ENCODE peak calls at places on chromosomes 11 and 22, in ten cellular contexts. C is stomach, R is HCT116, X is spleen, Z is transverse colon, S is suprapubic skin, M is K562, G is endothelial cell of umbilical vein, F is vagina, P is prostate gland. Y is an unnamed sample.

GRCh38 chr11:116192509-116193206 is 580.1 kb downstream of the BUD13 start:
- DNase-seq in C (no peak), R (no peak), X (peak), Z (no peak), S (no peak), M (no peak), G (no peak), F (no peak), P (peak), Y (no peak)

GRCh38 chr11:126132319-126132718 is 69.7 kb upstream of the CDON start:
- DNase-seq in C (peak), R (peak), X (no peak), Z (no peak), S (no peak), M (no peak), G (no peak), F (no peak), P (peak), Y (no peak)

GRCh38 chr22:27987557-27987956 is 68.5 kb upstream of the PITPNB start:
- DNase-seq in C (peak), R (no peak), X (no peak), Z (no peak), S (peak), M (no peak), G (no peak), F (no peak), P (no peak), Y (no peak)

GRCh38 chr11:66727282-66727882 is 1.6 kb downstream of the SPTBN2 start:
- DNase-seq in C (peak), R (no peak), X (no peak), Z (peak), S (no peak), M (peak), G (peak), F (no peak), P (no peak), Y (no peak)

GRCh38 chr11:72298931-72299330 is 55.0 kb upstream of the PHOX2A start:
- DNase-seq in C (no peak), R (no peak), X (no peak), Z (no peak), S (peak), M (no peak), G (no peak), F (no peak), P (no peak), Y (no peak)

GRCh38 chr22:37731804-37732471 is 35.1 kb downstream of the TRIOBP start:
- DNase-seq in C (peak), R (no peak), X (no peak), Z (peak), S (no peak), M (peak), G (no peak), F (no peak), P (no peak), Y (no peak)

GRCh38 chr11:118530683-118531596 is at the start of gene TMEM25:
- DNase-seq in C (peak), R (no peak), X (peak), Z (peak), S (no peak), M (peak), G (peak), F (no peak), P (peak), Y (no peak)

GRCh38 chr11:2265396-2265795 is 5.0 kb downstream of the ASCL2 start:
- DNase-seq in C (peak), R (no peak), X (no peak), Z (no peak), S (no peak), M (no peak), G (no peak), F (no peak), P (no peak), Y (peak)

GRCh38 chr11:40241524-40242037 is 1217.9 kb downstream of the LRRC4C start:
- DNase-seq in C (no peak), R (no peak), X (no peak), Z (no peak), S (no peak), M (no peak), G (no peak), F (no peak), P (no peak), Y (no peak)

GRCh38 chr11:16612234-16612571 is 126.2 kb upstream of the C11orf58 start:
- DNase-seq in C (no peak), R (no peak), X (no peak), Z (no peak), S (no peak), M (no peak), G (no peak), F (no peak), P (no peak), Y (no peak)

GRCh38 chr22:33438273-33438672 is 380.1 kb upstream of the SYN3 start:
- DNase-seq in C (no peak), R (no peak), X (no peak), Z (no peak), S (no peak), M (peak), G (no peak), F (no peak), P (peak), Y (no peak)

GRCh38 chr11:80596291-80596810 is 1155.5 kb upstream of the TENM4 start:
- DNase-seq in C (no peak), R (no peak), X (no peak), Z (no peak), S (no peak), M (no peak), G (no peak), F (no peak), P (no peak), Y (no peak)

GRCh38 chr11:102026217-102026616 is 21.0 kb upstream of the CFAP300 start:
- DNase-seq in C (no peak), R (no peak), X (no peak), Z (no peak), S (no peak), M (no peak), G (no peak), F (no peak), P (no peak), Y (no peak)

GRCh38 chr22:24563246-24563645 is 7.4 kb downstream of the SNRPD3 start:
- DNase-seq in C (no peak), R (no peak), X (peak), Z (no peak), S (no peak), M (no peak), G (no peak), F (no peak), P (no peak), Y (no peak)

GRCh38 chr11:36431429-36432092 is 78.5 kb downstream of the TRAF6 start:
- DNase-seq in C (peak), R (peak), X (no peak), Z (peak), S (no peak), M (peak), G (peak), F (no peak), P (no peak), Y (no peak)

GRCh38 chr11:126538071-126538470 is 182.6 kb downstream of the ST3GAL4 start:
- DNase-seq in C (no peak), R (no peak), X (no peak), Z (no peak), S (no peak), M (no peak), G (no peak), F (no peak), P (no peak), Y (no peak)

DNA sequence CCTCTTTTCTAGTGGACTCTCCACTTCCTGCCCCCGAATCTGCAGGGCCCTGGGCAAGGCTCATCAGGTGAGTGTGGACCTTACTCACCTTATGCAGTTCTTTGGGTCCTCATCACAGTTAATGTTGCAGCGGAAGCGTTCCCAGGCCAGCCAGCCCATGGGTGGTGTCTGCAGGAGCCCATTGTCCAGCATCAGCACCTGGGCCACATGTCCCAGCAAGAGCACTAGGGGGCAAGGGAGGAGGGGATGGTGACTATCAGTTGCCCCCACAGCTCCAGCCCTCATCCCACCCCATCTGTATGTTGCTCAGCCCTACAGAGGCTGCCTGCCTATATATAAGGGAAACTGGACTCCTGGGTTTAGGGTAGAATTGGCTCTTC is 2.3 kb downstream of the NAGA start:
- DNase-seq in C (no peak), R (no peak), X (peak), Z (no peak), S (no peak), M (no peak), G (no peak), F (no peak), P (no peak), Y (no peak)
- TF ChIP-seq POLR2AphosphoS5 in C (no peak), R (no peak), X (no peak), Z (no peak), S (no peak), M (no peak), G (no peak), F (no peak), P (no peak), Y (no peak)

GRCh38 chr11:65717906-65718305 is 2.7 kb downstream of the RNASEH2C start:
- DNase-seq in C (no peak), R (no peak), X (no peak), Z (no peak), S (no peak), M (no peak), G (no peak), F (no peak), P (no peak), Y (no peak)
- TF ChIP-seq POLR2A in C (no peak), R (no peak), X (no peak), Z (no peak), S (no peak), M (no peak), G (peak), F (no peak), P (no peak), Y (no peak)

GRCh38 chr22:30289126-30289979 is at the start of gene CASTOR1:
- DNase-seq in C (peak), R (peak), X (peak), Z (peak), S (peak), M (peak), G (peak), F (no peak), P (peak), Y (peak)
- TF ChIP-seq POLR2AphosphoS5 in C (peak), R (peak), X (peak), Z (peak), S (no peak), M (no peak), G (peak), F (peak), P (peak), Y (peak)

GRCh38 chr22:26428515-26429457 is at the start of gene ASPHD2:
- DNase-seq in C (peak), R (no peak), X (peak), Z (peak), S (no peak), M (peak), G (peak), F (no peak), P (peak), Y (no peak)
- TF ChIP-seq POLR2A in C (no peak), R (peak), X (no peak), Z (peak), S (no peak), M (no peak), G (peak), F (no peak), P (peak), Y (no peak)

DNA sequence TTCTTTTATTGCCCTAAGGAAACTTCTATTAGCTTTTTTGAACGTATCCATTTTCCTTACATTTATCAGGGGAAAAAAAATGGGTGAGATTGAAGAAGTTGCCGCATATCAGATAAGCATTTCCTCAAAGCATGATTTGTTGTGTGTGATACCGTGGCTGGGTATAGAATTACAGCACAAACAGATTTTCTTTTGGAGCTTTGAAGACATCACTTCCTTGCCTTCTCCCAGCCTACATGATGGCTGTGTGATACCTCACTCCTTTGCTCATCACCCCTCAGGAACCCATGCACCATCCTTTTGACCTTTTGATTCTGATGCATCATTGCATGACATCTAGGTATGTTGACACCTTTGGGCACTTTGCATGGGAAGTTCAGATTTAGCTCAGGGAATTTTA is 1155.3 kb downstream of the BRD1 start:
- DNase-seq in C (no peak), R (no peak), X (no peak), Z (no peak), S (no peak), M (no peak), G (no peak), F (no peak), P (no peak), Y (no peak)
- TF ChIP-seq POLR2AphosphoS5 in C (no peak), R (no peak), X (no peak), Z (no peak), S (no peak), M (no peak), G (no peak), F (no peak), P (no peak), Y (no peak)

DNA sequence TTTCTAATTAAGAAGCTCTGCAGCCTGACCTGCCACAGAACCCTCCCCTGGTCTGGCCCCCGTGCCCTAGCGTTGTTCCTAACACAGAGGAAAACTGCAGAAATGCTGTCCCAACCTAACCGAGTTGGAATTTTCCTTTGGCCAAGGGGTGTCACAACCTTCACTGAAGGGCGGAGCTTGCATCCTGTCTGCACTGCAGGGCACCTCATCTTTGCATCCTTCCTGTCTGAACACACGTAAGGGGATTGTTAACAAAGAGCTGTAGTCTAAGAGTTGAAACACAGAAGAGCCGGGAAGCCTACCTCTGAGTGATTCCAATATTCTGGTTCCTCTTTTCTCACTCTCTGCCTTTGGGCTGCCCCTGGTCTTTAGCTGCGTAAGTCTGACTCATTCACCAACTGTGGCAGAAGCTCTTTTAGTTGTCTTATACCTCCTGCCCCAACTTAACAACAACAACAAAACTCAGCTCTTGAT is 1.6 kb downstream of the DIXDC1 start:
- DNase-seq in C (no peak), R (no peak), X (no peak), Z (no peak), S (no peak), M (peak), G (peak), F (no peak), P (no peak), Y (no peak)
- TF ChIP-seq POLR2A in C (no peak), R (no peak), X (no peak), Z (no peak), S (no peak), M (no peak), G (no peak), F (no peak), P (no peak), Y (no peak)

DNA sequence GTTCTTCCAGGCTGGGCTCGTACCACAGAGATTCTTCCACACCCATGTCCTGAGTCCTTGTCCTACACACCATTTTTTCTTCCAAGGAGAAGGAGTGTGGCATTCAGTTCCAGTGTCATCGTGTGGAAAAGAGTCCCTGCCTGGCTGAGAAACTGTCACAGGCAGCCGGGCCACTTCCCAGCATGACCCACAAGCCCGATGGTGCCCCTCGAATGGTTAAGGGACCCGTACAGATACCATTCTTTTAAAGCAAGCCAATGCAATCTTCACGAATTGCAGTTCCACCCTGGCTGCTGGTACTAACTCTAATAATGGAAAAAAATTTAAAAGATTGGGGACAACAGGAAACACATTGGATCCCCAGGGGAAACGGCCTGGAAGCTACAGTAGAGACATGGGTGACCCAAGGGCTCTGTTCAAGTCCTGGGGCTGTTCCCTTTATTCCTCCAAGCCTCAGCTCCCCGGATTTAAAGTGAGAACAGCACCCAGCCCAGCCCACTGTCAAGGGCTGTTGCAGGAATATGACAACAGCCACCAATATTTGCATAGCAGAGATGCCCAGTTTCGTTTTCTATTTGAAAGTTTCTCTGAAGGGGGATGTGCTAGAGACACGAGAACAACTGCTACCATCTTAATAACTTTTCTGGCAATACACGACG is 80.9 kb upstream of the WNT7B start:
- DNase-seq in C (peak), R (no peak), X (peak), Z (peak), S (peak), M (no peak), G (no peak), F (no peak), P (peak), Y (no peak)
- TF ChIP-seq POLR2AphosphoS5 in C (peak), R (no peak), X (no peak), Z (peak), S (no peak), M (no peak), G (no peak), F (peak), P (peak), Y (peak)

DNA sequence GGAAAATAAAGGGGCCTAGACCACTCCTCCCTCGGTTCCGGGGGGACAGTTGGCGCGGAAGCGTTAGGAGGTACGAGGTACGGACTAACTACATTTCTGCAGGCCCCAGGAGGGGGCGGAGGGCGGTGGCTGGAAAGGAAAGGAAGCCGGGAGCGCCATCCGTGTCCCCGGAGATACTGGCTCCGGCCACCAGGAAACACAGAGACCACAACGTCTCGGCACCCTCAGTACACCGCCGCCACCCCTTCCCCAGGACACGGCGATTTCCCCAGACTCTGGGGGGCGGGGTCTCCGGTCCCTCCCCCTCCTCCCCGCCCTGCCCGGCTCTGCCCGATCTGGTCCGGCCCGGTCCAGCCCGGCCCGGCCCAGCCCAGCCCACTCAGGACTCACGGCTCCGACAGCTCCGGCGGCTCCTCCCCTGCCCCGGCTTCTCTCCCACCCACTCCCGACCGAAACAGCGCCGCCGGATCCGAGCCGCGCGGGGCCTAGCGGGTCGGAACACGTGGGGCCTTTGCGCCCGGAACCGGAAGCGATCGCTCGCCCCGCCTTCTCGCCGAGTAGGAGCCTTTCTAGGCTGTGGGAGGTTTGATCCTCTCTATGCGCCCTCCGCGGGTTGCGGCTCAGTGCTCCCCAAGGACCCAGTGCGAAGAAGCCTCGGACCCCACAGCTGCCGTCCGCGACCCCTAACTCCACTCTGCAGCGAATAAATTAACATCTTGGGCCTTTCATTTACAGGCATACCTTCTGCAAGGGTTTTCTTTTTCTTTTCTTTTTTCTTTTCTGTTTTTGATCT is at the start of gene ZNF202:
- DNase-seq in C (peak), R (peak), X (peak), Z (peak), S (peak), M (peak), G (peak), F (no peak), P (peak), Y (peak)
- TF ChIP-seq POLR2A in C (no peak), R (no peak), X (peak), Z (peak), S (no peak), M (peak), G (peak), F (no peak), P (peak), Y (no peak)

GRCh38 chr11:133948711-133949110 is 8.1 kb downstream of the IGSF9B start:
- DNase-seq in C (no peak), R (no peak), X (no peak), Z (no peak), S (no peak), M (no peak), G (no peak), F (no peak), P (no peak), Y (no peak)

GRCh38 chr11:133945087-133945974 is 11.4 kb downstream of the IGSF9B start:
- DNase-seq in C (no peak), R (no peak), X (peak), Z (no peak), S (no peak), M (peak), G (no peak), F (no peak), P (no peak), Y (no peak)

GRCh38 chr11:133946018-133946417 is 10.8 kb downstream of the IGSF9B start:
- DNase-seq in C (no peak), R (no peak), X (no peak), Z (no peak), S (no peak), M (no peak), G (no peak), F (no peak), P (no peak), Y (no peak)

GRCh38 chr11:133947298-133947905 is 9.4 kb downstream of the IGSF9B start:
- DNase-seq in C (no peak), R (no peak), X (peak), Z (no peak), S (no peak), M (peak), G (peak), F (no peak), P (no peak), Y (no peak)

DNA sequence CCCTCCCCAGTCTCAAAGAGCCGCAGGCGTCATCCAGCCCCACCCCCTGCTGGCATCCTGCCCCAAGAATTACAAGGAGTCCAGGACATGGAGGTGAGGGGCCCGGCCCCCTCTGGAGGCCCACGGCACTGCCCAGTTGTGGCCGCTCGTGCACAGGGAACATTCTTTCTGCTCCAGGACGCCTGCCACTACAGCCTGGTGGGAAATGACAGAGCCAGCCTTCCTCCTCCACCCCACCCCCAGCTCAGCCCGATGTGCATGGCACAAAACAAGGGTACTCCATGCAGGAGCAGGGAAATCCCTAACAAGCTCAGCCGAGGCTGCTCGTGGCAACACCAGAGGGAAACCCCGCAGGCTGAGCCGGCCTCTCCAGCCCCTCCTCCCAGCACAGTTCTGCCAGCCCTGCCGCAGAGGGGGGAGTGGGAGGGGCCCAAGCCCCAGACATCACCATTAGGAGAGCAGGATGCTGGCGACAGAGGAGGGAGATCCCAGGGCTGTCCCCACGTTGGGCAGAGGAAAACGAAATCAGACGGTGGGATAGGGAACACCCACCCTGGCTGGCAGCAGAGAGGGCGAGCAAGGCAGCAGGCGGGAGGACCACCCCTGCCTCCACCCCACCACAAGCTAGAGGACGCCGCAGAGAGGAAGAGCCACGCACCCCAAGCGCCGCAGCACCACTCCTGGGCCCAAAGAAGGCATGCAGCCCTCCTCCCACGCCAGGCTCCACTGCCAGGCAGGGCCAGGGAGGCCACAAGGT is 10.0 kb downstream of the IGSF9B start:
- DNase-seq in C (no peak), R (no peak), X (peak), Z (no peak), S (no peak), M (no peak), G (no peak), F (no peak), P (no peak), Y (no peak)
- TF ChIP-seq POLR2AphosphoS5 in C (no peak), R (no peak), X (no peak), Z (no peak), S (no peak), M (no peak), G (no peak), F (no peak), P (no peak), Y (peak)

Y was measured in esophagus muscularis mucosa.